ENCODE peak calls at places on chromosomes 13 and 19, in eight cellular contexts. T, Q, X, M, D, U, W and B are unnamed samples.

GRCh38 chr13:42575938-42576337 is 2.0 kb downstream of the TNFSF11 start:
- DNase-seq in W (no peak), Q (no peak), X (no peak), D (no peak), T (no peak), M (no peak), U (no peak), B (no peak)

GRCh38 chr13:39913928-39914327 is 258.5 kb downstream of the COG6 start:
- DNase-seq in X (no peak), M (no peak), W (no peak), Q (no peak), D (peak), U (no peak), T (no peak), B (peak)

GRCh38 chr13:23510979-23511735 is 59.1 kb upstream of the TNFRSF19 start:
- DNase-seq in W (no peak), U (no peak), M (peak), T (peak), D (no peak), Q (no peak), X (no peak), B (peak)

GRCh38 chr19:39590265-39590664 is 12.1 kb upstream of the LGALS13 start:
- DNase-seq in W (peak), T (peak), Q (no peak), D (no peak), M (no peak), X (no peak), U (no peak), B (peak)

GRCh38 chr19:41641879-41642485 is 15.1 kb upstream of the CEACAM4 start:
- DNase-seq in D (peak), U (peak), X (peak), T (peak), M (peak), Q (no peak), W (peak), B (peak)

GRCh38 chr13:46295531-46296464 is 84.1 kb downstream of the LRRC63 start:
- DNase-seq in Q (no peak), D (no peak), T (no peak), W (no peak), U (peak), X (peak), M (no peak), B (peak)

GRCh38 chr13:111893071-111893606 is 173.8 kb upstream of the SOX1 start:
- DNase-seq in U (no peak), X (no peak), T (peak), M (no peak), Q (no peak), W (no peak), D (no peak), B (no peak)

GRCh38 chr19:12872941-12873890 is 8.0 kb downstream of the DNASE2 start:
- DNase-seq in W (peak), U (no peak), M (peak), D (no peak), X (peak), T (peak), Q (no peak), B (peak)

GRCh38 chr13:33927315-33927714 is 109.4 kb downstream of the RFC3 start:
- DNase-seq in T (no peak), D (no peak), U (no peak), X (peak), Q (no peak), W (no peak), M (no peak), B (peak)

GRCh38 chr19:10915511-10916091 is 12.8 kb downstream of the YIPF2 start:
- DNase-seq in Q (no peak), T (no peak), W (no peak), X (peak), M (no peak), U (no peak), D (peak), B (peak)

GRCh38 chr19:41601771-41602170 is 25.1 kb downstream of the CEACAM4 start:
- DNase-seq in T (no peak), Q (no peak), X (no peak), U (no peak), M (no peak), D (no peak), W (no peak), B (no peak)

GRCh38 chr13:88074794-88075509 is 403.8 kb downstream of the SLITRK5 start:
- DNase-seq in T (no peak), W (no peak), X (no peak), Q (no peak), M (no peak), U (no peak), D (no peak), B (peak)

GRCh38 chr19:10289836-10290438 is at the start of gene ICAM5:
- DNase-seq in T (peak), U (no peak), W (no peak), X (no peak), Q (peak), M (no peak), D (no peak), B (peak)

GRCh38 chr13:64482373-64482772 is 2747.8 kb downstream of the PCDH9 start:
- DNase-seq in W (no peak), M (no peak), D (no peak), X (no peak), U (no peak), T (no peak), Q (no peak), B (no peak)

GRCh38 chr19:780935-781334 is 16.3 kb upstream of the PTBP1 start:
- DNase-seq in T (no peak), X (no peak), U (no peak), D (no peak), Q (no peak), W (no peak), M (no peak), B (no peak)

GRCh38 chr13:37173214-37173613 is 67.8 kb upstream of the CSNK1A1L start:
- DNase-seq in T (no peak), D (no peak), W (no peak), X (peak), U (no peak), Q (no peak), M (no peak), B (no peak)

GRCh38 chr19:29672319-29672932 is 7.2 kb downstream of the PLEKHF1 start:
- DNase-seq in X (no peak), D (no peak), W (no peak), U (no peak), Q (no peak), T (no peak), M (no peak), B (no peak)

GRCh38 chr19:29670255-29670654 is 5.0 kb downstream of the PLEKHF1 start:
- DNase-seq in X (no peak), Q (no peak), D (no peak), M (no peak), U (no peak), T (no peak), W (no peak), B (no peak)

GRCh38 chr19:29672933-29673336 is 7.7 kb downstream of the PLEKHF1 start:
- DNase-seq in U (peak), D (no peak), Q (peak), W (no peak), T (no peak), M (no peak), X (no peak), B (no peak)

GRCh38 chr19:29673451-29674371 is 8.4 kb downstream of the PLEKHF1 start:
- DNase-seq in T (no peak), X (no peak), Q (peak), D (no peak), M (no peak), U (no peak), W (no peak), B (no peak)

DNA sequence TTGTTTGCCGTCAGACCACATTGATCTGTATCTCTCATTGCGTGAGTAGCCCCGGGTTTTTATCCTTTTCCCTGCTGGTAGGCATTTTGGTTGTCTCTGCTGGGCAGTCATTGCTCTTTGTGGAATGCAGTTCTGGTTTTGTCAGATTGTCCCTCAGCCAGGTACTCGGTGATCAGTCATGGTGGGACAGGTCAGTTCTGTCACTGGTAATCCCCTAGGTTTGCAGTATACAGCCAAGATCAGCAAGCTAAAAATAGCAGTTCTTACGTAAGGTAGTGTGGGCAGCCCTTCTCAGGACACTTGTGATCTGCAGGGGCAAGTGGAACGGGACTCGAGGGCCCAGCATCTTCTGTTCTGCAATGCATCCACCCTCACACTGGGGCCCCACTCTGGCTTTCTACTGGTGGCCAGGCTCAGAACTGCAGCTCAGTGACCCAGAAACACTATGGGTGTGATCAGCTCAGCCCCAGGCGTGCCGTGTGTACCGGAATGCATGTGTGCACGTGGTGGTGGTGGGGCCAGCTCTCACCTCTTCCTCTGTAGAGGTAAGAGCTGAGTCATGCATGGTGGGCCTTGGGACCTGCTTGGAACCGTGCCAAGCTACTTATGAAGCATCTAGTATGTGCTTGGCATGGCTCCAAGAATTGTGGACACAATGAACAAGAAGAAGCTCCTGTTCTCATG is 6.3 kb downstream of the PLEKHF1 start:
- DNase-seq in T (no peak), X (no peak), U (peak), D (no peak), M (peak), Q (peak), W (no peak), B (peak)
- TF ChIP-seq CTCF in T (no peak), X (peak), U (peak), D (no peak), M (peak), Q (no peak), W (peak), B (peak)

GRCh38 chr19:18776288-18776594 is 14.9 kb downstream of the COMP start:
- DNase-seq in W (no peak), Q (no peak), U (no peak), T (no peak), M (no peak), D (no peak), X (no peak), B (peak)
- TF ChIP-seq CTCF in W (no peak), Q (no peak), U (no peak), T (no peak), M (no peak), D (no peak), X (peak), B (peak)

GRCh38 chr19:5547881-5548280 is 19.9 kb downstream of the TINCR start:
- DNase-seq in U (no peak), X (no peak), Q (no peak), M (no peak), D (no peak), W (peak), T (no peak), B (peak)
- TF ChIP-seq CTCF in U (no peak), X (peak), Q (peak), M (peak), D (peak), W (peak), T (peak), B (peak)

GRCh38 chr19:50258918-50259372 is 55.5 kb downstream of the MYH14 start:
- DNase-seq in M (no peak), X (no peak), T (peak), D (no peak), Q (peak), U (no peak), W (no peak), B (no peak)
- TF ChIP-seq CTCF in M (peak), X (peak), T (peak), D (peak), Q (peak), U (peak), W (peak), B (peak)

DNA sequence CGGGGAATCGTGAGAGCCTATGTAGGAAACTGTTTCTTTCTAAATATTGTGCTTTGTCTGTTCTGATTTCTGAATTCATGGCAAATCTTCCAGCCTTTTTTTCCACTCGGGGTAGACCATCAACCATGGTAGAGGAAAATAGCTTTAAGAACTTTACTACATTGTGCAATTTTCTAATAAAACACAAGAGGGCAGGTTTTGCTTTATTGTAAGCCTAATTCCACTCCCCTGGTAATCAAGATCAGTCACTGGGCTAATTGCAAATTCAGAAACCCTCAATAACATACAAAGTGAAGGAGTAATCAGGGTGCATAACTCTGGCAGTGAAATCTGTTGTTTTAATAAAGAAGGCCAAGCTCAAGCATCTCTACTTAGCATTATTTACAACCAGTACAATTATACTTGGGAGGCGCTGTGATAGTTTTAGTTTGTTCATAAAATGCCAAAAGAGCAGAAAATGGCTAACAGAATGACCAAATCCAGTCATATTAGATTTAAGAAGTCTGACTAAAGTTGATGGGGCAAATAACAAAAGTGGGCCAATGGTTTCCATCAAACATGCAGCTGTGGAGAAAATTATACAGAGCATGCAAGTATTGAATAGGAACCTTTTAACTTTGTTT is 43.8 kb downstream of the DCT start:
- DNase-seq in Q (no peak), W (peak), X (peak), D (no peak), U (no peak), M (no peak), T (no peak), B (peak)
- TF ChIP-seq CTCF in Q (peak), W (peak), X (peak), D (peak), U (peak), M (peak), T (peak), B (peak)

DNA sequence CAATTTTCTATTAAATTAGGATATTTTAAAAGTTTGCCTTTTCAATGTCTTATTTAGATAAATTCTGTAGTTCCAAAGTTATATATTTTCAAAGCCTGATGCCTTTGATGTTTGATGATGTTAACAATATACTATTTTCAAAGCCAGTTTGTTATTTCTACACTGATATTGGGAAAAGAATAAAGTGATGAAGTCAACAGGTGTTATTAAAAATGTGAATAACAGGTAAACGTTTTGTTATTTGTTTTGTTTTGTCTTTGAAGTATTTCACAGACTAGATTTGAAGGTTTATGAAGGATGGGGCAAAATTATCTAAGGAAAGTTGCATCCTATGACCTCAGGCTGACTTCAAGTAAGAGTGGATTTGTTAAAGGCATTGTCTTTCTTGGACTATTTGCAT is 33.1 kb upstream of the ZNF420 start:
- DNase-seq in U (no peak), Q (no peak), T (no peak), M (no peak), X (no peak), W (no peak), D (no peak), B (no peak)
- TF ChIP-seq CTCF in U (no peak), Q (no peak), T (no peak), M (no peak), X (no peak), W (no peak), D (no peak), B (no peak)

DNA sequence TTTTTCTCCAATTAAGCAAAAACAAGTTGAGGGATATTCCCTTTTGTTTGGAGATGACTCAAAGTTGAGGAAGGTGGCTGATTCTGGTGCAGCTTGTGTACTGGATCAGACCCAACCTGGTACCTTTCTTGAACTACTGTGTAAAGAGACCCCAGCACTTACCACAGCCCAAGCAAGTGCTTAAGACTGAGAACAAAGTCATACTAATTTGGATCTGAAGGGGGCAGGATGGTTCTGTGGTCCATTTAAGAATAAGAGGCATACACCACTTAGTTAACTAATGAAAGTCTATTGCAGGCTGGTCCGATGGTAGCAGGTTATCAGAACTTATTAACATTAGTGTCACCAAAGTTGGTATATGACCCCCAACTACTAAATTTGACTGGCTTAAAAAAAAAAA is 6.3 kb downstream of the THSD1 start:
- DNase-seq in T (no peak), U (no peak), X (no peak), W (no peak), D (no peak), Q (no peak), M (no peak), B (peak)
- TF ChIP-seq CTCF in T (no peak), U (no peak), X (no peak), W (no peak), D (no peak), Q (no peak), M (peak), B (no peak)

GRCh38 chr19:5831152-5831551 is 8.3 kb downstream of the FUT6 start:
- DNase-seq in X (no peak), M (no peak), T (no peak), W (no peak), U (no peak), D (no peak), Q (no peak), B (no peak)

GRCh38 chr19:5828661-5829566 is 10.6 kb downstream of the FUT6 start:
- DNase-seq in U (no peak), X (no peak), T (peak), Q (no peak), M (peak), W (no peak), D (no peak), B (no peak)

GRCh38 chr19:5827891-5828660 is 11.4 kb downstream of the FUT6 start:
- DNase-seq in T (peak), D (peak), U (peak), X (peak), M (peak), W (peak), Q (peak), B (peak)

GRCh38 chr19:5832049-5832448 is 7.5 kb downstream of the FUT6 start:
- DNase-seq in M (no peak), T (no peak), D (no peak), W (no peak), Q (no peak), U (no peak), X (no peak), B (no peak)

GRCh38 chr19:5829567-5830315 is 9.8 kb downstream of the FUT6 start:
- DNase-seq in D (no peak), T (peak), W (no peak), Q (no peak), U (no peak), M (no peak), X (no peak), B (no peak)
- TF ChIP-seq CTCF in D (no peak), T (no peak), W (no peak), Q (no peak), U (no peak), M (no peak), X (no peak), B (no peak)